ENCODE peak calls at places on chromosome 17, in seven cellular contexts. One of them, this sample, is unnamed.

GRCh38 chr17:33871720-33872535 is 383.2 kb upstream of the CCL2 start:
- DNase-seq in AG10803: peak
- DNase-seq in amniotic stem cell: no peak
- DNase-seq in AG20443: peak
- DNase-seq in NCI-H1105 treated with DMSO at 0.1 percent for 48 hours: peak
- DNase-seq in CD8-positive, alpha-beta memory T cell: no peak
- DNase-seq in glutamatergic neuron: no peak
- DNase-seq in this sample: peak

GRCh38 chr17:3566551-3566950 is 8.9 kb upstream of the TRPV3 start:
- DNase-seq in AG10803: no peak
- DNase-seq in amniotic stem cell: no peak
- DNase-seq in AG20443: no peak
- DNase-seq in NCI-H1105 treated with DMSO at 0.1 percent for 48 hours: no peak
- DNase-seq in CD8-positive, alpha-beta memory T cell: no peak
- DNase-seq in glutamatergic neuron: no peak
- DNase-seq in this sample: no peak

GRCh38 chr17:9239260-9239820 is 218.0 kb downstream of the NTN1 start:
- DNase-seq in AG10803: no peak
- DNase-seq in amniotic stem cell: no peak
- DNase-seq in AG20443: no peak
- DNase-seq in NCI-H1105 treated with DMSO at 0.1 percent for 48 hours: no peak
- DNase-seq in CD8-positive, alpha-beta memory T cell: no peak
- DNase-seq in glutamatergic neuron: peak
- DNase-seq in this sample: no peak

GRCh38 chr17:67605259-67605912 is 112.3 kb upstream of the NOL11 start:
- DNase-seq in AG10803: no peak
- DNase-seq in amniotic stem cell: no peak
- DNase-seq in AG20443: no peak
- DNase-seq in NCI-H1105 treated with DMSO at 0.1 percent for 48 hours: no peak
- DNase-seq in CD8-positive, alpha-beta memory T cell: no peak
- DNase-seq in glutamatergic neuron: peak
- DNase-seq in this sample: no peak

GRCh38 chr17:40958086-40958953 is 8.4 kb downstream of the KRT39 start:
- DNase-seq in AG10803: no peak
- DNase-seq in amniotic stem cell: no peak
- DNase-seq in AG20443: no peak
- DNase-seq in NCI-H1105 treated with DMSO at 0.1 percent for 48 hours: no peak
- DNase-seq in CD8-positive, alpha-beta memory T cell: no peak
- DNase-seq in glutamatergic neuron: no peak
- DNase-seq in this sample: no peak

GRCh38 chr17:8922451-8922850 is 43.1 kb downstream of the PIK3R5 start:
- DNase-seq in AG10803: peak
- DNase-seq in amniotic stem cell: peak
- DNase-seq in AG20443: peak
- DNase-seq in NCI-H1105 treated with DMSO at 0.1 percent for 48 hours: no peak
- DNase-seq in CD8-positive, alpha-beta memory T cell: no peak
- DNase-seq in glutamatergic neuron: no peak
- DNase-seq in this sample: no peak

GRCh38 chr17:77142689-77143088 is 1.9 kb downstream of the SEC14L1 start:
- DNase-seq in AG10803: no peak
- DNase-seq in amniotic stem cell: no peak
- DNase-seq in AG20443: no peak
- DNase-seq in NCI-H1105 treated with DMSO at 0.1 percent for 48 hours: peak
- DNase-seq in CD8-positive, alpha-beta memory T cell: no peak
- DNase-seq in glutamatergic neuron: no peak
- DNase-seq in this sample: no peak

GRCh38 chr17:63290784-63291183 is 155.3 kb downstream of the CYB561 start:
- DNase-seq in AG10803: no peak
- DNase-seq in amniotic stem cell: no peak
- DNase-seq in AG20443: no peak
- DNase-seq in NCI-H1105 treated with DMSO at 0.1 percent for 48 hours: peak
- DNase-seq in CD8-positive, alpha-beta memory T cell: no peak
- DNase-seq in glutamatergic neuron: no peak
- DNase-seq in this sample: no peak

GRCh38 chr17:73628642-73629552 is 15.3 kb downstream of the SDK2 start:
- DNase-seq in AG10803: no peak
- DNase-seq in amniotic stem cell: no peak
- DNase-seq in AG20443: no peak
- DNase-seq in NCI-H1105 treated with DMSO at 0.1 percent for 48 hours: no peak
- DNase-seq in CD8-positive, alpha-beta memory T cell: no peak
- DNase-seq in glutamatergic neuron: no peak
- DNase-seq in this sample: no peak

GRCh38 chr17:39736319-39737165 is 1.2 kb upstream of the GRB7 start:
- DNase-seq in AG10803: no peak
- DNase-seq in amniotic stem cell: no peak
- DNase-seq in AG20443: no peak
- DNase-seq in NCI-H1105 treated with DMSO at 0.1 percent for 48 hours: no peak
- DNase-seq in CD8-positive, alpha-beta memory T cell: no peak
- DNase-seq in glutamatergic neuron: no peak
- DNase-seq in this sample: no peak

GRCh38 chr17:6517017-6517416 is 39.3 kb downstream of the PITPNM3 start:
- DNase-seq in AG10803: no peak
- DNase-seq in amniotic stem cell: no peak
- DNase-seq in AG20443: no peak
- DNase-seq in NCI-H1105 treated with DMSO at 0.1 percent for 48 hours: no peak
- DNase-seq in CD8-positive, alpha-beta memory T cell: no peak
- DNase-seq in glutamatergic neuron: no peak
- DNase-seq in this sample: no peak